ENCODE peak calls at places on chromosomes 16 and 17, in four cellular contexts. B is left lung; Z is cardiac muscle cell; V is CD8-positive, alpha-beta T cell. I is an unnamed sample.

GRCh38 chr16:75087040-75087979 is 29.3 kb downstream of the LDHD start:
- DNase-seq in B (no peak), V (no peak), Z (peak), I (no peak)

GRCh38 chr17:57075193-57075592 is 9.9 kb upstream of the AKAP1 start:
- DNase-seq in B (no peak), V (no peak), Z (no peak), I (no peak)

GRCh38 chr16:84730406-84731106 is 30.8 kb downstream of the USP10 start:
- DNase-seq in V (no peak), Z (peak), B (peak), I (no peak)

GRCh38 chr17:15413101-15413750 is 54.2 kb downstream of the CDRT4 start:
- DNase-seq in V (no peak), B (no peak), Z (no peak), I (no peak)

GRCh38 chr17:31508310-31509094 is 117.0 kb downstream of the RAB11FIP4 start:
- DNase-seq in Z (peak), B (no peak), V (peak), I (no peak)

GRCh38 chr17:7704601-7705268 is at the start of gene EFNB3:
- DNase-seq in Z (peak), V (no peak), B (no peak), I (peak)

GRCh38 chr16:9901-10665 is 43.3 kb downstream of the POLR3K start:
- DNase-seq in Z (no peak), V (no peak), B (no peak), I (no peak)

GRCh38 chr16:58031016-58031800 is 5.7 kb downstream of the MMP15 start:
- DNase-seq in Z (no peak), B (no peak), V (no peak), I (no peak)

GRCh38 chr17:8753976-8754440 is 4.3 kb downstream of the SPDYE4 start:
- DNase-seq in Z (peak), B (no peak), V (no peak), I (no peak)

GRCh38 chr16:4327782-4328579 is 12.1 kb downstream of the GLIS2 start:
- DNase-seq in Z (peak), V (peak), B (peak), I (peak)

GRCh38 chr16:12220721-12221120 is 244.2 kb downstream of the SNX29 start:
- DNase-seq in B (no peak), Z (no peak), V (no peak), I (no peak)

GRCh38 chr16:74865922-74866598 is 91.4 kb upstream of the FA2H start:
- DNase-seq in Z (peak), V (no peak), B (no peak), I (no peak)

GRCh38 chr16:71625113-71625850 is 702 bp upstream of the MARVELD3 start:
- DNase-seq in B (no peak), Z (no peak), V (no peak), I (no peak)

GRCh38 chr17:1625507-1626080 is 3.0 kb downstream of the SLC43A2 start:
- DNase-seq in B (no peak), V (no peak), Z (no peak), I (no peak)

GRCh38 chr17:54662978-54663876 is 237.4 kb upstream of the TOM1L1 start:
- DNase-seq in V (no peak), Z (no peak), B (no peak), I (no peak)

GRCh38 chr17:81057079-81057730 is 22.3 kb downstream of the BAIAP2 start:
- DNase-seq in B (peak), V (no peak), Z (peak), I (no peak)

GRCh38 chr16:46688101-46688656 is 799 bp downstream of the VPS35 start:
- DNase-seq in B (peak), V (peak), Z (peak), I (no peak)

GRCh38 chr16:28217326-28217725 is 5.6 kb upstream of the XPO6 start:
- DNase-seq in Z (no peak), V (no peak), B (no peak), I (no peak)

GRCh38 chr17:62067165-62068145 is 2.4 kb upstream of the MED13 start:
- DNase-seq in Z (no peak), B (no peak), V (no peak), I (no peak)

DNA sequence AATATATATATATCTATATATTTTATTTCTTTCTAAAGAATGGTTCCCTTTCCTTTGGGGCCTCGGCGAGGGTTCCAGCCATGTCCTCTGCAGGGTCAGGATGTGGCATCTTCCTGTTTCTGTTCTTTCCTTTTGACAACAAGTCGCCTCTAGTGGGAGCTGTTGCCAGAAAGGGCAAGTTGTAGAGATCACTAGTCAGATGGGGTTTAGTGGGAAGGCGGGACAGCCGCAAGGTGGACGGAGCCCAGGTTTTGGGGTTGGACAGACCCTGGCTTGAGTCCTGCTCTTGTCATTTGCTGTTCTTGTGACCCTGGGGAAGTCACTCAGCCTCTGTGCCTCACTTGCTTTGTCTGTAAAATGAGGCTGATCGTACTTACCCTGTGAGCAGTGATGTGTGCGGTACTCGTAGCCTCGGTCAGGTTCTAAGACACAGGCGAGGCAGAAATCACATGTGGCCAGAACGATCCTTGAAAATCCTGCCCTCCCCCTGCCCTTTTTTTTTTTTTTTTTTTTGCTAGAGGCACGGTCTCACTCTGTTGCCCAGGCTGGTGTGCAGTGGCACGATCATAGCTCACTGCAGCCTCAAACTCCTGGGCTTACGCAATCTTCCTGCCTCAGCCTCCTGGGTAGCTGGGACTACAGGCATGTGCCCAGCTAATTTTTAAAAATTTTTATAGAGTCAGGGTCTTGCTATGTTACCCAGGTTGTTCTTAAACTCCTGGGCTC is 80.1 kb downstream of the ABCC6 start:
- DNase-seq in Z (no peak), B (no peak), V (no peak), I (no peak)
- TF ChIP-seq CTCF in Z (peak), B (no peak), V (no peak), I (peak)

DNA sequence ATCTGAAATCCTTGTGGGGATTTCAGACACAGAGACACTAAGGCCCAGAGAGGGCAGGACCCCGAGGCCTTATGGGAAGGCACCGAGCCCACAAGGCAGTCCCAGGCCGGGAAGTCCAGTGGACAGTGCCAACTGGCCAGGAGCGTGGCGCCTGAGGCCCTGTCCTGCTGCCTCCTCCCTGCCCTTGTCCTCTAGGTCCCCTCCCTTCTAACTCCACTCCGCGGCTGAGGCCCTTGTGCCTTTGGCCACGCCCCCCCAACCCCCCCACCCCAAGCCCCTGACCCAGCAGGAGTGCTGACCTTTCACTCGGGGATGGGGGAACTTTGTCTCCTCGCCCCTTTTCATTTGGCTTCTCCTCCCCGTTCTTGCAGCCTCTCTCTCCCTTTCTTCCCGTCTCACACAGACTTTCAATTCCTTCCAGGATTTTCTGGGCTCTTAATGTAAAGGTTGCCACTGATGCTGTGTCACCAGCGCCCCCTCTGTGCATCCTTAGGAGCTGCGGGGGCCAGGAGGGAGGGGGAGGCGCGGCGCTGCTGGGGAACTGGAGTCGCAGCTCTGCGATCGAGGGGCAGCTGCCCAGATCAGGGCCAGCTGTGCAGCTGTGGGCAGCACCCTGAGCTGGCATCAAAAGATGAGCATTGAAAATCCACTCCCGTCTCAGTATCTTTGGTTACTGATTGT is 29.1 kb downstream of the CRHR1 start:
- DNase-seq in Z (peak), V (no peak), B (no peak), I (peak)
- TF ChIP-seq CTCF in Z (peak), V (no peak), B (no peak), I (peak)

DNA sequence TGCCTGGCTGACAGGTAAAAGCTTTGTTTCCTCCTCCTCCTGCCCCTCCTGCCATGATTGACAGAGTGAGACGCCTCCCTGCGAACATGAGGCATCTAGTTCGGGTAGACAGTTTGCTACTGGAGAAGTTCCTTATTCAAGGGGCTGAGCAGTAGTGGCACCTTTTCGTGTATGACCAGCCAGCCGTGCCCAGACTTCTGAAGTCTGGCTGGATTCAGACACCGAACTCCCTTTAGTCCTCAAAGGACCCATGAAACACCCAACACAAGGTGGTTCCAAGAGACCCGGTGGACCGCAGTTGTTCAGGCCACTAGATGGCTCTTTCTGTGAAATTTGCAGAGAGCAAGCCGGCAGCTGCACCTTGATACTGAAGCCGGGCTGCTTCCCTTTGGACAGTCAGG is 192.8 kb downstream of the XYLT1 start:
- DNase-seq in Z (peak), V (no peak), B (no peak), I (no peak)
- TF ChIP-seq CTCF in Z (peak), V (no peak), B (no peak), I (peak)

DNA sequence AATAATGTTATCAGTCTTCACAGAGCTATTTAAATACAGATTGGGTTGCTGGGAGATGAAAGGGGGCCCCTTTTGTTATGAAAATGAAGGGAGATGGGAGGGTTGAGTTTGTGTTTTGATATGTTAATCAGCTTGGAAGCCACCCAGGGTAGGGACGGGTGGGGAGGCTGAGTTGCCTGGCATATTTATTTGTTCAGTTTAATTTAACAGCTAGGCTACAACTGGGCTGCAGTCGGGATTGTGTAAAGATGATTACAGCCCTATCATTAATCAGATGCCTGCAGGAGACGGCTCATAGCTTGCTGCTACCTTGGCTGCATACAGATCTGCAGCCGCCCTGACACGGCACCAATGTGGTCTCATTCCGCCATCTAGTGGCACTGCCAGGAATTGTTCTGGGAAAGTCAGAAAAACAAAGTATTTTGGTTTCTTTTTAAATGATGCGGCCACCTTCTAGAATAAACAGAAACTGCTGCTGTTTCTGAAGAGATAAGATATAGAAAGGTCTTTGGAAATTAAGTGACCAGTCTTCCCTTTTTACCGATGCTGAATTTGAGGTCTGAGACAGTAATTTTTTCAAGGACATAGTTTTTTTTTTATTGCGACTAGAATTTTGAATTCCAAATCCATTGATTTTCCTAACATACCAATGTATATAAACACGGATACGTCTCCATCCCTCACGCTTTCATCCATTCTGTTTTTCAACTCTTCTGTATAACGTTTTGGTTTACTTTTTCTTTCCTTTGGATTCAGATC is 458.0 kb upstream of the ASIC2 start:
- DNase-seq in Z (peak), B (peak), V (peak), I (peak)
- TF ChIP-seq CTCF in Z (peak), B (peak), V (peak), I (peak)

I was measured in progenitor cell of endocrine pancreas.